ENCODE peak calls at places on chromosomes 1 and 21, in five cellular contexts. T is foreskin fibroblast; C is left ventricle myocardium inferior; I is activated CD4-positive, alpha-beta T cell treated with anti-CD3 and anti-CD28 coated beads for 36 hours; E is GM23248. X is an unnamed sample.

GRCh38 chr21:28776251-28776650 is 216.4 kb downstream of the LTN1 start:
- DNase-seq in T (peak; percentile 86), C (no peak), I (peak; percentile 62), E (peak; percentile 93), X (no peak)

GRCh38 chr1:88983791-88984552 is 8.5 kb downstream of the KYAT3 start:
- DNase-seq in T (peak; percentile 69), C (no peak), I (peak; percentile 47), E (peak; percentile 71), X (no peak)

GRCh38 chr1:116907351-116907750 is 2.4 kb upstream of the PTGFRN start:
- DNase-seq in T (no peak), C (no peak), I (no peak), E (no peak), X (no peak)

GRCh38 chr1:17866451-17867029 is 111.4 kb downstream of the ACTL8 start:
- DNase-seq in T (peak; percentile 97), C (no peak), I (no peak), E (peak; percentile 97), X (no peak)

GRCh38 chr1:218930879-218931278 is 242.8 kb upstream of the LYPLAL1 start:
- DNase-seq in T (peak; percentile 84), C (no peak), I (no peak), E (no peak), X (no peak)

GRCh38 chr1:232150770-232151548 is 479.0 kb downstream of the SIPA1L2 start:
- DNase-seq in T (no peak), C (no peak), I (no peak), E (no peak), X (no peak)

GRCh38 chr1:236089046-236089773 is 24.3 kb upstream of the NID1 start:
- DNase-seq in T (peak; percentile 63), C (no peak), I (no peak), E (no peak), X (no peak)

GRCh38 chr1:48858200-48858599 is 81.5 kb upstream of the BEND5 start:
- DNase-seq in T (peak; percentile 70), C (no peak), I (no peak), E (peak; percentile 8), X (no peak)

GRCh38 chr1:13628711-13629110 is 45.1 kb downstream of the PDPN start:
- DNase-seq in T (no peak), C (no peak), I (no peak), E (no peak), X (no peak)

GRCh38 chr1:39659538-39659937 is 12.4 kb downstream of the NT5C1A start:
- DNase-seq in T (no peak), C (no peak), I (no peak), E (no peak), X (no peak)

GRCh38 chr1:181318858-181319235 is 164.5 kb upstream of the CACNA1E start:
- DNase-seq in T (peak; percentile 25), C (no peak), I (peak; percentile 33), E (peak; percentile 70), X (no peak)